ENCODE peak calls at places on chromosomes 1 and 21, in eight cellular contexts. K is lower lobe of right lung, B is small intestine, Y is aorta, S is neural progenitor cell, N is adrenal gland, X is left lung, H is endothelial cell of umbilical vein. M is an unnamed sample. For H3K9me3, the result is how much of the 10 kb centered on the place peaks cover.

GRCh38 chr1:167043752-167044488 is 46.3 kb downstream of the GPA33 start:
- DNase-seq in K (peak), B (peak), Y (peak), S (no peak), N (peak), X (peak), H (no peak), M (peak)

GRCh38 chr1:27538793-27539192 is 48.8 kb upstream of the WASF2 start:
- DNase-seq in K (no peak), B (no peak), Y (peak), S (no peak), N (no peak), X (no peak), H (no peak), M (no peak)

GRCh38 chr1:53324728-53325297 is 3.1 kb downstream of the LRP8 start:
- DNase-seq in K (no peak), B (no peak), Y (peak), S (no peak), N (no peak), X (no peak), H (no peak), M (no peak)

GRCh38 chr1:226870323-226871046 is at the start of gene PSEN2:
- DNase-seq in K (peak), B (peak), Y (peak), S (peak), N (peak), X (peak), H (peak), M (peak)

GRCh38 chr1:235588916-235589515 is 60.6 kb downstream of the GNG4 start:
- DNase-seq in K (no peak), B (no peak), Y (no peak), S (peak), N (no peak), X (no peak), H (no peak), M (no peak)

GRCh38 chr1:216193839-216194443 is 229.3 kb downstream of the USH2A start:
- DNase-seq in K (no peak), B (peak), Y (no peak), S (no peak), N (no peak), X (no peak), H (no peak), M (no peak)

GRCh38 chr1:22318279-22318983 is 133.2 kb upstream of the ZBTB40 start:
- DNase-seq in K (no peak), B (no peak), Y (no peak), S (peak), N (peak), X (no peak), H (no peak), M (no peak)

GRCh38 chr1:188825471-188825870 is 1652.2 kb downstream of the BRINP3 start:
- DNase-seq in K (no peak), B (no peak), Y (no peak), S (no peak), N (no peak), X (no peak), H (no peak), M (no peak)

GRCh38 chr1:33007190-33008050 is 29.3 kb downstream of the AK2 start:
- DNase-seq in K (no peak), B (peak), Y (peak), S (peak), N (peak), X (no peak), H (peak), M (peak)

GRCh38 chr1:229025576-229025975 is 245.3 kb upstream of the RAB4A start:
- DNase-seq in K (no peak), B (no peak), Y (no peak), S (no peak), N (no peak), X (no peak), H (no peak), M (no peak)

GRCh38 chr1:183901748-183902341 is 96.9 kb downstream of the RGL1 start:
- DNase-seq in K (no peak), B (no peak), Y (no peak), S (no peak), N (no peak), X (no peak), H (peak), M (no peak)

GRCh38 chr1:12112711-12113161 is 49.6 kb downstream of the TNFRSF8 start:
- DNase-seq in K (no peak), B (no peak), Y (no peak), S (no peak), N (no peak), X (peak), H (no peak), M (no peak)

GRCh38 chr21:25385912-25386474 is 221.3 kb downstream of the MRPL39 start:
- DNase-seq in K (no peak), B (peak), Y (no peak), S (peak), N (peak), X (no peak), H (peak), M (no peak)

GRCh38 chr21:36647279-36648093 is 51.4 kb upstream of the SIM2 start:
- DNase-seq in K (no peak), B (no peak), Y (no peak), S (peak), N (no peak), X (no peak), H (peak), M (no peak)

GRCh38 chr1:93056214-93056613 is 22.9 kb upstream of the MTF2 start:
- DNase-seq in K (no peak), B (no peak), Y (no peak), S (peak), N (no peak), X (no peak), H (peak), M (peak)

GRCh38 chr1:217539510-217539909 is 91.4 kb downstream of the GPATCH2 start:
- DNase-seq in K (no peak), B (no peak), Y (no peak), S (no peak), N (no peak), X (no peak), H (no peak), M (no peak)

GRCh38 chr1:230130172-230130944 is 63.3 kb downstream of the GALNT2 start:
- DNase-seq in K (no peak), B (no peak), Y (no peak), S (peak), N (no peak), X (no peak), H (no peak), M (no peak)

GRCh38 chr1:168654198-168654910 is 74.7 kb downstream of the DPT start:
- DNase-seq in K (no peak), B (no peak), Y (no peak), S (no peak), N (no peak), X (no peak), H (no peak), M (no peak)

GRCh38 chr1:75812065-75812464 is 15.4 kb downstream of the MSH4 start:
- DNase-seq in K (no peak), B (no peak), Y (no peak), S (no peak), N (no peak), X (no peak), H (no peak), M (no peak)

GRCh38 chr1:232521660-232522059 is 108.3 kb downstream of the SIPA1L2 start:
- DNase-seq in K (no peak), B (no peak), Y (no peak), S (no peak), N (no peak), X (no peak), H (no peak), M (no peak)

GRCh38 chr1:68953316-68953715 is 456.4 kb upstream of the DEPDC1 start:
- DNase-seq in K (no peak), B (no peak), Y (no peak), S (no peak), N (no peak), X (no peak), H (no peak), M (no peak)

GRCh38 chr1:33435096-33435820 is 4.4 kb upstream of the PHC2 start:
- DNase-seq in K (no peak), B (no peak), Y (no peak), S (no peak), N (no peak), X (no peak), H (no peak), M (no peak)

GRCh38 chr21:37357691-37358090 is 8.9 kb upstream of the DYRK1A start:
- DNase-seq in K (no peak), B (no peak), Y (no peak), S (no peak), N (no peak), X (no peak), H (peak), M (no peak)

GRCh38 chr1:231171623-231172197 is 9.9 kb downstream of the TRIM67 start:
- DNase-seq in K (no peak), B (no peak), Y (no peak), S (no peak), N (no peak), X (no peak), H (no peak), M (no peak)

GRCh38 chr1:52386458-52386857 is 17.8 kb downstream of the ORC1 start:
- DNase-seq in K (no peak), B (no peak), Y (no peak), S (no peak), N (no peak), X (no peak), H (no peak), M (no peak)

GRCh38 chr1:17630048-17630830 is 90.7 kb downstream of the ARHGEF10L start:
- DNase-seq in K (peak), B (no peak), Y (peak), S (no peak), N (peak), X (no peak), H (no peak), M (no peak)

GRCh38 chr1:226751687-226752086 is 12.6 kb upstream of the ITPKB start:
- DNase-seq in K (no peak), B (no peak), Y (no peak), S (no peak), N (no peak), X (no peak), H (no peak), M (no peak)

GRCh38 chr1:29391362-29391880 is 155.1 kb downstream of the PTPRU start:
- DNase-seq in K (no peak), B (no peak), Y (no peak), S (no peak), N (no peak), X (no peak), H (no peak), M (no peak)

GRCh38 chr1:10539411-10540043 is 64.8 kb downstream of the PEX14 start:
- DNase-seq in K (no peak), B (no peak), Y (no peak), S (no peak), N (peak), X (no peak), H (no peak), M (no peak)

GRCh38 chr1:26730695-26731094 is 34.9 kb downstream of the ARID1A start:
- DNase-seq in K (no peak), B (no peak), Y (no peak), S (no peak), N (no peak), X (no peak), H (no peak), M (no peak)

GRCh38 chr1:96596226-96596625 is 125.4 kb upstream of the PTBP2 start:
- DNase-seq in K (no peak), B (peak), Y (no peak), S (peak), N (peak), X (peak), H (peak), M (no peak)

GRCh38 chr21:45291613-45292398 is 4.1 kb upstream of the POFUT2 start:
- DNase-seq in K (peak), B (no peak), Y (no peak), S (no peak), N (peak), X (peak), H (no peak), M (no peak)

GRCh38 chr1:22259581-22260282 is 116.8 kb upstream of the WNT4 start:
- DNase-seq in K (peak), B (peak), Y (no peak), S (no peak), N (no peak), X (peak), H (no peak), M (no peak)

DNA sequence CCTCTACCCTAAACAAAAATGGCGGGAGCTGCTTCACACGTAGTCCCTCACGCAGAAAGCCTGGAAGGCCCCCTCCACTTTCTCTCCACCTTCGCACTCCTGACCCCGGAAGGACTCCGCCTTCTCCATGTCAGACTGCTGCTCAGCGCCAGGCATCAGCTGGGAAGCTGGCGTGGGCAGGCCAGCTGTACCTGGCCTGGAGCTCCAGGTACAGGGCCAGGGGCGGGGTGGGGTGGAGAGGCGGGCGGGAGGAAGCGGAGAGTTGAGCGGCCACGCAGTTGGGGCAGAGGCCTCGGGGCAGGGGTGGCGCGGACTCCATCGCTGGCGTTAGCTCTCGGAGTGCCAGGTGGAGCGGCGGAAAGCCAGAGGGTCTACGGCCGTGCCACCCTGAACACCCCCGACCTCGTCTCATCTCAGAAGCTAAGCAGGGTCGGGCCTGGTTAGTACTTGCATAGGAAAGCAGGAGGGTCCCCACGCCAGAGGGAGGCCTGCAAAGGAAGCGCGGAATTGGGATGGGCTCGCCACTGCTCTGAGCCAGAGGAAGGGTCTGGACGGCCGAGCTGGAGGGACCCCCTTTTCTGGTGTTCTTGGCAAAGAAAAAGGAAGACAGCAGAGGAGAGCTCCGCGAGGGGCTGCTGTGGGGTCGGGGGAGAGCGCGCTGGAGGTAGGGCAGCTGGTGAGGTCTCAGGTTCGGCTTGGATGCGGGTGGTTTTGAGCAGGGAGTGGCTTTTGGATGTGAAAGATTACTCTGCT is at the start of gene MIGA1:
- DNase-seq in K (peak), B (peak), Y (peak), S (peak), N (peak), X (peak), H (peak), M (peak)
- H3K9me3 ChIP-seq in K (under half), B (under half), Y (under half), S (under half), N (under half), X (under half), H (under half), M (under half)

GRCh38 chr1:238944028-238944427 is 442.3 kb upstream of the CHRM3 start:
- DNase-seq in K (no peak), B (no peak), Y (no peak), S (no peak), N (no peak), X (no peak), H (no peak), M (no peak)
- H3K9me3 ChIP-seq in K (under half), B (under half), Y (under half), S (under half), N (under half), X (under half), H (under half), M (under half)

GRCh38 chr1:208326033-208326432 is 81.8 kb upstream of the PLXNA2 start:
- DNase-seq in K (no peak), B (peak), Y (no peak), S (no peak), N (no peak), X (no peak), H (no peak), M (no peak)
- H3K9me3 ChIP-seq in K (under half), B (under half), Y (under half), S (under half), N (under half), X (under half), H (under half), M (under half)

GRCh38 chr21:9763306-9763705 is 758.1 kb upstream of the TPTE start:
- DNase-seq in K (no peak), B (no peak), Y (no peak), S (no peak), N (no peak), X (no peak), H (no peak), M (no peak)
- H3K9me3 ChIP-seq in K (under half), B (under half), Y (under half), S (half or more), N (under half), X (under half), H (under half), M (under half)